ENCODE peak calls at places on chromosomes 6 and 20, in eight cellular contexts. V is MM.1S, D is HepG2, J is hepatocyte, S is GM23248, Q is HCT116, G is DND-41, R is mammary epithelial cell. Z is an unnamed sample.

GRCh38 chr20:24662286-24662685 is 192.9 kb downstream of the SYNDIG1 start:
- DNase-seq in V (no peak), D (no peak), J (no peak), S (no peak), Q (no peak), G (no peak), R (no peak), Z (no peak)

GRCh38 chr20:19758888-19759331 is 852 bp downstream of the RIN2 start:
- DNase-seq in V (no peak), D (peak; percentile 74), J (peak; percentile 74), S (peak; percentile 68), Q (no peak), G (no peak), R (peak; percentile 21), Z (peak; percentile 87)

GRCh38 chr20:61223121-61223520 is 28.9 kb upstream of the CDH4 start:
- DNase-seq in V (no peak), D (no peak), J (no peak), S (no peak), Q (no peak), G (no peak), R (no peak), Z (no peak)

GRCh38 chr20:34997171-34997570 is 41.5 kb downstream of the MYH7B start:
- DNase-seq in V (no peak), D (no peak), J (no peak), S (no peak), Q (no peak), G (no peak), R (no peak), Z (no peak)

GRCh38 chr6:145673504-145673903 is 61.8 kb downstream of the EPM2A start:
- DNase-seq in V (no peak), D (peak; percentile 21), J (peak; percentile 5), S (no peak), Q (no peak), G (no peak), R (no peak), Z (no peak)

GRCh38 chr6:32148722-32149576 is 2.8 kb downstream of the PRRT1 start:
- DNase-seq in V (no peak), D (no peak), J (peak; percentile 72), S (peak; percentile 27), Q (no peak), G (no peak), R (no peak), Z (no peak)

GRCh38 chr6:21885532-21886089 is 292.1 kb downstream of the SOX4 start:
- DNase-seq in V (no peak), D (no peak), J (peak; percentile 70), S (peak; percentile 90), Q (no peak), G (no peak), R (peak; percentile 79), Z (no peak)

GRCh38 chr20:9594284-9594875 is 80.0 kb downstream of the LAMP5 start:
- DNase-seq in V (no peak), D (peak; percentile 47), J (peak; percentile 30), S (no peak), Q (no peak), G (no peak), R (no peak), Z (no peak)

GRCh38 chr6:33029297-33030184 is 20.1 kb upstream of the HLA-DOA start:
- DNase-seq in V (no peak), D (no peak), J (no peak), S (peak; percentile 12), Q (no peak), G (no peak), R (no peak), Z (no peak)

GRCh38 chr6:22366214-22366613 is 69.4 kb upstream of the PRL start:
- DNase-seq in V (no peak), D (no peak), J (no peak), S (peak; percentile 32), Q (no peak), G (no peak), R (peak; percentile 44), Z (no peak)

GRCh38 chr20:61812771-61813485 is 252.8 kb downstream of the TAF4 start:
- DNase-seq in V (no peak), D (no peak), J (no peak), S (no peak), Q (no peak), G (no peak), R (peak; percentile 71), Z (no peak)

GRCh38 chr6:40855481-40855880 is 183.5 kb downstream of the UNC5CL start:
- DNase-seq in V (no peak), D (no peak), J (no peak), S (no peak), Q (no peak), G (no peak), R (no peak), Z (no peak)
- TF ChIP-seq EZH2 in V (no peak), D (no peak), J (no peak), S (no peak), Q (no peak), G (no peak), R (no peak), Z (no peak)

GRCh38 chr6:133892444-133893323 is 3.8 kb downstream of the TCF21 start:
- DNase-seq in V (no peak), D (no peak), J (peak; percentile 23), S (no peak), Q (no peak), G (no peak), R (no peak), Z (no peak)

GRCh38 chr6:133890941-133891813 is 2.3 kb downstream of the TCF21 start:
- DNase-seq in V (peak; percentile 8), D (no peak), J (peak; percentile 39), S (peak; percentile 51), Q (no peak), G (no peak), R (no peak), Z (no peak)

GRCh38 chr6:133889557-133890301 is 816 bp downstream of the TCF21 start:
- DNase-seq in V (no peak), D (no peak), J (peak; percentile 43), S (peak; percentile 62), Q (no peak), G (no peak), R (no peak), Z (no peak)

GRCh38 chr6:133893324-133893692 is 4.4 kb downstream of the TCF21 start:
- DNase-seq in V (no peak), D (no peak), J (no peak), S (no peak), Q (no peak), G (no peak), R (no peak), Z (no peak)

DNA sequence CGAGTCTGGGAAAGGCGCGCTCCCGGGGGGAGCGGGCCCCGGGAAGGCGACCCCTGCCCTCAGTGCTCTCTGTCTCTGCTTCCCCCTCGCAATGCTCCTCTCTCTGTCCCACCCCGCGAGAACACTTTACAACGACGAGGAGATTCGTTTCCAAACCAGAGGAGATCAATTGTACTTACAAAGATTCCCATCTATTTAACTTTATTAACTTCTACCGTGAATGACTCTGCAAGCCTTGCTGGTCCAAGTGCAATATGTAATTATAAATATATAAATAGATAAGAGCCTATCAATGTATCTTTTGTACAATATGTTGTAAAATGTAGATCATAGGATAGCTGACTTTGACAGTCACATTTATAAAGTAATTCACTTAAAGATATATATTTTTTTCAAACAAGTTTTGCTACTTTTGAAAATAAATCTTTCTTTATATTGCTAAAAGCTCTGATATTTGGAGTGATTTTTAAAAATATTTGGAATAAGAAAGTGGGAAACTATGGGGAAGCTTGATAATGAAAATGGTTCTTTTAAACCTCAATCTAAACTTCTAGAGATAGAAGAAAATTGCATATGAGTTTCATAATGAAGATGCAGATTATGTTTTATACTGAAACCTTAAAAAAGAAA is 3.0 kb downstream of the TCF21 start:
- DNase-seq in V (no peak), D (no peak), J (no peak), S (peak; percentile 9), Q (no peak), G (no peak), R (no peak), Z (no peak)
- TF ChIP-seq EZH2 in V (no peak), D (no peak), J (no peak), S (no peak), Q (no peak), G (no peak), R (no peak), Z (no peak)

DNA sequence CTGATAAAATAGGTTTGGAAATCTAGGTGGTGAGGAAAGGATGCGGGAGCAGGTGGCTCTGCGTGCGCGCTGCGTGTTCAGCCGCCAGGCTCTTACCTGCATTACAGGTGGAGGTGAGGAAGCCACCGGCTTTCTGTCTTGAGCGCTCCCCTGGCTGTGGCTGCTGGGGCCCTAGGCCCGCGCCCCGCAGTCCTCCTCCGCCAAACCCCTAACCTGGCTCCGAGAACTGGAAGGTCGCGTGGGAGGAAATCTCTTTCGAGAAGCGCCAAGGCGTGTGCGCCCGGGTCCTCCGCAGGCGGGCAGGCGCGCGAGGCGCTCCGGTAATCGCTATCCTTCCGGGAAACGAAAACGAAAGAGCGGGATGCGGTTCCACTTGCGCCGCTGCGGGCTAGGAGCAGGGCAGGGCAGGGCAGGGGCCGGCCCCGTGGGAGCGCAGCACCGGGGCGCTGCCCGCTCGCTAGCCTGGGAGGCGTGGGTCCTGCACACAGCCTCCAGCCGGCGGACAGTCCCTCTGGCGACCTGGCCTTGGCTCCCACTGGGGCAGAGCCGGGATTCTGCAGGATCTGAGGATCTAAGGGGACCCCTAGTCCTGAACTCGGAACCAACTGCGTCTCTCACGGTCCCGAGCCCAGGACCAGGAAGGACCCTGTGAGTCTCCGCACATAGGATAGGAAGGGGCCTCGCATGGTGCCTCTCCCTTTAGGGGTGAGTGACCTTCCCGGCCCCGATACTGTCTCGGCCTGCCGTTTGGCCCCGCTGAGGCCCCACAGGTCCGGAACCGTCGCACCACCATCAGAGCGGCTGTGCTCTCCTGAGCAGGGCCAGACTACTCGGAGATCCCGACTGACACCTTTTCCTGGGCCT is at the start of gene ETV7:
- DNase-seq in V (peak; percentile 31), D (no peak), J (peak; percentile 64), S (peak; percentile 70), Q (no peak), G (no peak), R (peak; percentile 35), Z (no peak)
- TF ChIP-seq EZH2 in V (no peak), D (no peak), J (peak; percentile 54), S (no peak), Q (no peak), G (no peak), R (no peak), Z (no peak)

GRCh38 chr6:44272529-44272928 is 2.3 kb downstream of the TMEM151B start:
- DNase-seq in V (no peak), D (no peak), J (no peak), S (no peak), Q (no peak), G (no peak), R (no peak), Z (no peak)

GRCh38 chr6:44271914-44272313 is 1.7 kb downstream of the TMEM151B start:
- DNase-seq in V (no peak), D (no peak), J (no peak), S (no peak), Q (no peak), G (no peak), R (no peak), Z (no peak)

GRCh38 chr6:44270526-44271405 is 516 bp downstream of the TMEM151B start:
- DNase-seq in V (no peak), D (no peak), J (peak; percentile 55), S (no peak), Q (no peak), G (no peak), R (no peak), Z (no peak)

GRCh38 chr6:44269921-44270525 is at the start of gene TMEM151B:
- DNase-seq in V (no peak), D (no peak), J (no peak), S (no peak), Q (no peak), G (no peak), R (no peak), Z (no peak)

GRCh38 chr6:44271406-44271723 is 1.1 kb downstream of the TMEM151B start:
- DNase-seq in V (no peak), D (no peak), J (no peak), S (no peak), Q (no peak), G (no peak), R (no peak), Z (no peak)
- TF ChIP-seq EZH2 in V (no peak), D (peak; percentile 22), J (no peak), S (no peak), Q (no peak), G (no peak), R (peak; percentile 62), Z (no peak)